ENCODE peak calls at places on chromosomes 16 and 17, in six cellular contexts. G is NCI-H526 treated with DMSO at 0.1 percent for 48 hours; X is endodermal cell; H is CD4-positive, alpha-beta memory T cell; I is NCI-H1436; A is HTR-8/SVneo. F is an unnamed sample.

GRCh38 chr17:59221159-59221847 is 992 bp downstream of the GDPD1 start:
- DNase-seq in G (peak), H (no peak), X (no peak), I (no peak), A (no peak), F (no peak)

GRCh38 chr17:54172654-54173316 is 350.1 kb downstream of the KIF2B start:
- DNase-seq in X (peak), H (no peak), G (peak), I (no peak), A (no peak), F (peak)

GRCh38 chr16:20844588-20844987 is 38.3 kb downstream of the REXO5 start:
- DNase-seq in I (no peak), G (no peak), A (no peak), H (peak), X (no peak), F (no peak)

GRCh38 chr17:80682372-80682771 is 137.7 kb downstream of the RPTOR start:
- DNase-seq in A (no peak), H (no peak), G (no peak), I (no peak), X (no peak), F (no peak)

GRCh38 chr17:45869676-45870341 is 24.5 kb upstream of the MAPT start:
- DNase-seq in I (no peak), X (no peak), G (no peak), A (no peak), H (no peak), F (no peak)

GRCh38 chr16:69393898-69394849 is 8.4 kb upstream of the TERF2 start:
- DNase-seq in I (no peak), G (no peak), H (no peak), A (no peak), X (no peak), F (no peak)

GRCh38 chr17:48545022-48545376 is at the start of gene HOXB2:
- DNase-seq in I (peak), H (no peak), X (peak), A (peak), G (no peak), F (no peak)

GRCh38 chr17:49223517-49224197 is 6.9 kb downstream of the PHOSPHO1 start:
- DNase-seq in I (no peak), X (peak), G (peak), A (peak), H (peak), F (peak)

GRCh38 chr17:27630607-27631408 is at the start of gene LGALS9:
- DNase-seq in X (peak), A (no peak), G (no peak), I (no peak), H (peak), F (no peak)

GRCh38 chr16:67294927-67295326 is 15.6 kb downstream of the PLEKHG4 start:
- DNase-seq in X (peak), I (no peak), G (no peak), H (no peak), A (no peak), F (peak)

GRCh38 chr16:86578499-86579267 is at the start of gene FOXL1:
- DNase-seq in G (no peak), A (no peak), I (no peak), H (no peak), X (peak), F (peak)

GRCh38 chr16:997440-998051 is 16.0 kb downstream of the SOX8 start:
- DNase-seq in A (peak), X (peak), I (no peak), G (no peak), H (peak), F (peak)

GRCh38 chr17:17104494-17104893 is 62.2 kb downstream of the MPRIP start:
- DNase-seq in X (no peak), H (no peak), G (no peak), I (no peak), A (no peak), F (no peak)

GRCh38 chr16:89593841-89594240 is 18.3 kb downstream of the CPNE7 start:
- DNase-seq in A (no peak), G (no peak), I (no peak), H (peak), X (no peak), F (no peak)

GRCh38 chr16:13503960-13504635 is 415.9 kb upstream of the ERCC4 start:
- DNase-seq in A (no peak), I (no peak), X (no peak), H (no peak), G (no peak), F (no peak)

GRCh38 chr17:57004944-57005579 is 27.1 kb downstream of the SCPEP1 start:
- DNase-seq in X (peak), A (no peak), I (peak), H (no peak), G (no peak), F (peak)

GRCh38 chr16:78249832-78250231 is 150.4 kb downstream of the WWOX start:
- DNase-seq in A (no peak), I (no peak), G (no peak), X (no peak), H (no peak), F (no peak)

GRCh38 chr17:14672830-14673229 is 371.9 kb downstream of the HS3ST3B1 start:
- DNase-seq in I (no peak), X (peak), H (no peak), A (peak), G (no peak), F (no peak)

GRCh38 chr17:21077286-21077685 is 34.5 kb upstream of the USP22 start:
- DNase-seq in H (no peak), A (no peak), G (no peak), X (no peak), I (no peak), F (no peak)

GRCh38 chr17:2023256-2023655 is 1.9 kb downstream of the RTN4RL1 start:
- DNase-seq in H (no peak), I (no peak), G (no peak), A (no peak), X (no peak), F (no peak)

GRCh38 chr17:75694536-75694935 is 26.7 kb upstream of the ITGB4 start:
- DNase-seq in X (no peak), G (no peak), I (no peak), A (no peak), H (no peak), F (peak)

GRCh38 chr16:57041182-57042156 is 50.9 kb upstream of the CPNE2 start:
- DNase-seq in A (no peak), G (no peak), I (no peak), H (peak), X (no peak), F (no peak)

GRCh38 chr17:5225668-5226457 is 8.8 kb downstream of the SCIMP start:
- DNase-seq in I (no peak), A (no peak), H (no peak), G (no peak), X (no peak), F (no peak)

GRCh38 chr17:78889525-78889924 is 13.5 kb downstream of the CEP295NL start:
- DNase-seq in G (no peak), H (no peak), I (no peak), A (no peak), X (no peak), F (no peak)

F was measured in iPS-NIHi11.